ENCODE peak calls at places on chromosomes 11 and 22, in five cellular contexts. One of them, this sample, is unnamed.

GRCh38 chr11:67353317-67354313 is at the start of gene POLD4:
- DNase-seq in NCI-H1105 treated with DMSO at 0.1 percent for 48 hours: peak; percentile 89
- DNase-seq in OCI-M1: peak; percentile 98
- DNase-seq in adrenal gland: peak; percentile 99
- DNase-seq in mesendoderm: peak; percentile 97
- DNase-seq in this sample: peak; percentile 95

GRCh38 chr11:11709447-11710239 is 87.8 kb upstream of the GALNT18 start:
- DNase-seq in mesendoderm: no peak
- DNase-seq in OCI-M1: no peak
- DNase-seq in adrenal gland: no peak
- DNase-seq in NCI-H1105 treated with DMSO at 0.1 percent for 48 hours: no peak
- DNase-seq in this sample: no peak

GRCh38 chr11:68841718-68842426 is at the start of gene CPT1A:
- DNase-seq in NCI-H1105 treated with DMSO at 0.1 percent for 48 hours: peak; percentile 45
- DNase-seq in adrenal gland: peak; percentile 80
- DNase-seq in mesendoderm: no peak
- DNase-seq in OCI-M1: peak; percentile 97
- DNase-seq in this sample: peak; percentile 54

GRCh38 chr11:12765428-12765827 is 91.2 kb downstream of the TEAD1 start:
- DNase-seq in NCI-H1105 treated with DMSO at 0.1 percent for 48 hours: peak; percentile 98
- DNase-seq in OCI-M1: no peak
- DNase-seq in adrenal gland: peak; percentile 74
- DNase-seq in mesendoderm: no peak
- DNase-seq in this sample: no peak

GRCh38 chr11:68082478-68082877 is 38.7 kb downstream of the CHKA start:
- DNase-seq in NCI-H1105 treated with DMSO at 0.1 percent for 48 hours: no peak
- DNase-seq in mesendoderm: no peak
- DNase-seq in OCI-M1: no peak
- DNase-seq in adrenal gland: no peak
- DNase-seq in this sample: no peak

GRCh38 chr22:49609207-49609876 is 218.3 kb downstream of the BRD1 start:
- DNase-seq in adrenal gland: no peak
- DNase-seq in OCI-M1: no peak
- DNase-seq in NCI-H1105 treated with DMSO at 0.1 percent for 48 hours: no peak
- DNase-seq in mesendoderm: no peak
- DNase-seq in this sample: no peak

GRCh38 chr22:38309614-38310517 is 7.4 kb downstream of the CSNK1E start:
- DNase-seq in NCI-H1105 treated with DMSO at 0.1 percent for 48 hours: no peak
- DNase-seq in mesendoderm: no peak
- DNase-seq in adrenal gland: no peak
- DNase-seq in OCI-M1: no peak
- DNase-seq in this sample: no peak

GRCh38 chr22:19805821-19806212 is 45.2 kb downstream of the TBX1 start:
- DNase-seq in OCI-M1: no peak
- DNase-seq in NCI-H1105 treated with DMSO at 0.1 percent for 48 hours: no peak
- DNase-seq in mesendoderm: no peak
- DNase-seq in adrenal gland: no peak
- DNase-seq in this sample: no peak

GRCh38 chr22:20799449-20799848 is 25.5 kb downstream of the SERPIND1 start:
- DNase-seq in NCI-H1105 treated with DMSO at 0.1 percent for 48 hours: no peak
- DNase-seq in adrenal gland: no peak
- DNase-seq in mesendoderm: peak; percentile 93
- DNase-seq in OCI-M1: no peak
- DNase-seq in this sample: no peak

GRCh38 chr11:32792111-32792947 is 2.1 kb downstream of the CCDC73 start:
- DNase-seq in adrenal gland: no peak
- DNase-seq in OCI-M1: no peak
- DNase-seq in NCI-H1105 treated with DMSO at 0.1 percent for 48 hours: no peak
- DNase-seq in mesendoderm: no peak
- DNase-seq in this sample: no peak

GRCh38 chr11:8739309-8739793 is 56.8 kb downstream of the RPL27A start:
- DNase-seq in NCI-H1105 treated with DMSO at 0.1 percent for 48 hours: no peak
- DNase-seq in OCI-M1: no peak
- DNase-seq in mesendoderm: no peak
- DNase-seq in adrenal gland: peak; percentile 73
- DNase-seq in this sample: no peak

GRCh38 chr11:66625041-66625751 is 8.8 kb downstream of the RBM14 start:
- DNase-seq in NCI-H1105 treated with DMSO at 0.1 percent for 48 hours: no peak
- DNase-seq in mesendoderm: no peak
- DNase-seq in adrenal gland: no peak
- DNase-seq in OCI-M1: no peak
- DNase-seq in this sample: no peak

This sample was measured in KBM-7.